ENCODE peak calls at places on chromosome 19, in six cellular contexts. One of them, this sample, is unnamed.

GRCh38 chr19:30563691-30564090 is 191.5 kb downstream of the ZNF536 start:
- DNase-seq in A549: no peak
- DNase-seq in keratinocyte: no peak
- DNase-seq in stomach: no peak
- DNase-seq in lung: no peak
- DNase-seq in endodermal cell: peak; percentile 34
- DNase-seq in this sample: no peak

GRCh38 chr19:29966594-29967249 is 24.7 kb downstream of the URI1 start:
- DNase-seq in endodermal cell: no peak
- DNase-seq in stomach: no peak
- DNase-seq in keratinocyte: no peak
- DNase-seq in lung: no peak
- DNase-seq in A549: no peak
- DNase-seq in this sample: peak; percentile 15

GRCh38 chr19:51139299-51140018 is 2.6 kb upstream of the SIGLEC7 start:
- DNase-seq in lung: no peak
- DNase-seq in stomach: no peak
- DNase-seq in endodermal cell: peak; percentile 10
- DNase-seq in keratinocyte: no peak
- DNase-seq in A549: no peak
- DNase-seq in this sample: no peak

GRCh38 chr19:16419671-16420394 is 51.9 kb downstream of the EPS15L1 start:
- DNase-seq in keratinocyte: no peak
- DNase-seq in lung: no peak
- DNase-seq in stomach: no peak
- DNase-seq in A549: no peak
- DNase-seq in endodermal cell: peak; percentile 64
- DNase-seq in this sample: no peak

GRCh38 chr19:2618611-2619010 is 83.9 kb downstream of the GNG7 start:
- DNase-seq in keratinocyte: no peak
- DNase-seq in A549: no peak
- DNase-seq in stomach: peak; percentile 59
- DNase-seq in endodermal cell: no peak
- DNase-seq in lung: peak; percentile 80
- DNase-seq in this sample: peak; percentile 59

GRCh38 chr19:8105471-8105870 is 43.9 kb downstream of the FBN3 start:
- DNase-seq in stomach: no peak
- DNase-seq in A549: no peak
- DNase-seq in endodermal cell: no peak
- DNase-seq in lung: no peak
- DNase-seq in keratinocyte: no peak
- DNase-seq in this sample: no peak

GRCh38 chr19:29645911-29646310 is 19.4 kb upstream of the PLEKHF1 start:
- DNase-seq in lung: no peak
- DNase-seq in keratinocyte: no peak
- DNase-seq in stomach: peak; percentile 77
- DNase-seq in endodermal cell: no peak
- DNase-seq in A549: no peak
- DNase-seq in this sample: peak; percentile 89

GRCh38 chr19:38195237-38195636 is 28.8 kb downstream of the DPF1 start:
- DNase-seq in endodermal cell: no peak
- DNase-seq in keratinocyte: no peak
- DNase-seq in A549: no peak
- DNase-seq in lung: no peak
- DNase-seq in stomach: no peak
- DNase-seq in this sample: no peak

GRCh38 chr19:50500060-50500752 is 10.8 kb downstream of the JOSD2 start:
- DNase-seq in A549: no peak
- DNase-seq in lung: no peak
- DNase-seq in endodermal cell: peak; percentile 77
- DNase-seq in keratinocyte: no peak
- DNase-seq in stomach: no peak
- DNase-seq in this sample: peak; percentile 96

GRCh38 chr19:14505488-14506239 is 9.7 kb upstream of the GIPC1 start:
- DNase-seq in A549: peak; percentile 68
- DNase-seq in lung: peak; percentile 84
- DNase-seq in stomach: peak; percentile 69
- DNase-seq in endodermal cell: peak; percentile 95
- DNase-seq in keratinocyte: peak; percentile 90
- DNase-seq in this sample: peak; percentile 64

GRCh38 chr19:13861392-13861713 is 15.6 kb upstream of the NANOS3 start:
- DNase-seq in lung: no peak
- DNase-seq in stomach: no peak
- DNase-seq in A549: no peak
- DNase-seq in endodermal cell: no peak
- DNase-seq in keratinocyte: no peak
- DNase-seq in this sample: peak; percentile 27

GRCh38 chr19:15779756-15780476 is 7.5 kb upstream of the OR10H5 start:
- DNase-seq in stomach: peak; percentile 60
- DNase-seq in endodermal cell: no peak
- DNase-seq in A549: no peak
- DNase-seq in lung: peak; percentile 46
- DNase-seq in keratinocyte: no peak
- DNase-seq in this sample: peak; percentile 60

GRCh38 chr19:4278926-4279529 is at the start of gene SHD:
- DNase-seq in A549: no peak
- DNase-seq in endodermal cell: peak; percentile 75
- DNase-seq in lung: no peak
- DNase-seq in stomach: no peak
- DNase-seq in keratinocyte: no peak
- DNase-seq in this sample: no peak

GRCh38 chr19:28577199-28577598 is 635.8 kb downstream of the UQCRFS1 start:
- DNase-seq in stomach: no peak
- DNase-seq in A549: no peak
- DNase-seq in lung: no peak
- DNase-seq in endodermal cell: peak; percentile 16
- DNase-seq in keratinocyte: no peak
- DNase-seq in this sample: no peak

GRCh38 chr19:35787227-35787799 is 11.9 kb downstream of the ARHGAP33 start:
- DNase-seq in keratinocyte: no peak
- DNase-seq in stomach: no peak
- DNase-seq in lung: no peak
- DNase-seq in endodermal cell: no peak
- DNase-seq in A549: no peak
- DNase-seq in this sample: no peak

GRCh38 chr19:54478677-54479266 is 5.7 kb upstream of the CDC42EP5 start:
- DNase-seq in endodermal cell: peak; percentile 83
- DNase-seq in keratinocyte: no peak
- DNase-seq in lung: no peak
- DNase-seq in A549: no peak
- DNase-seq in stomach: no peak
- DNase-seq in this sample: peak; percentile 64

GRCh38 chr19:21603431-21604153 is 98.2 kb downstream of the ZNF429 start:
- DNase-seq in stomach: no peak
- DNase-seq in A549: no peak
- DNase-seq in lung: no peak
- DNase-seq in keratinocyte: no peak
- DNase-seq in endodermal cell: no peak
- DNase-seq in this sample: peak; percentile 15

GRCh38 chr19:39139305-39140194 is 14.0 kb downstream of the PAK4 start:
- DNase-seq in A549: no peak
- DNase-seq in keratinocyte: no peak
- DNase-seq in lung: no peak
- DNase-seq in endodermal cell: peak; percentile 84
- DNase-seq in stomach: no peak
- DNase-seq in this sample: peak; percentile 74

GRCh38 chr19:28737021-28737525 is 475.9 kb downstream of the UQCRFS1 start:
- DNase-seq in keratinocyte: no peak
- DNase-seq in A549: no peak
- DNase-seq in endodermal cell: no peak
- DNase-seq in lung: no peak
- DNase-seq in stomach: no peak
- DNase-seq in this sample: peak; percentile 71

GRCh38 chr19:47019431-47020041 is at the start of gene NPAS1:
- DNase-seq in stomach: no peak
- DNase-seq in endodermal cell: peak; percentile 85
- DNase-seq in keratinocyte: no peak
- DNase-seq in lung: no peak
- DNase-seq in A549: no peak
- DNase-seq in this sample: no peak

GRCh38 chr19:36113895-36114762 is 546 bp downstream of the POLR2I start:
- DNase-seq in keratinocyte: no peak
- DNase-seq in A549: peak; percentile 63
- DNase-seq in lung: peak; percentile 45
- DNase-seq in stomach: peak; percentile 40
- DNase-seq in endodermal cell: peak; percentile 82
- DNase-seq in this sample: peak; percentile 18

GRCh38 chr19:49613374-49613773 is 22.4 kb downstream of the PRR12 start:
- DNase-seq in endodermal cell: no peak
- DNase-seq in keratinocyte: no peak
- DNase-seq in lung: no peak
- DNase-seq in stomach: no peak
- DNase-seq in A549: peak; percentile 68
- DNase-seq in this sample: no peak

GRCh38 chr19:32456406-32456805 is 50.8 kb downstream of the DPY19L3 start:
- DNase-seq in A549: no peak
- DNase-seq in stomach: no peak
- DNase-seq in lung: no peak
- DNase-seq in endodermal cell: no peak
- DNase-seq in keratinocyte: no peak
- DNase-seq in this sample: no peak

GRCh38 chr19:35153701-35154534 is 617 bp upstream of the FXYD5 start:
- DNase-seq in keratinocyte: no peak
- DNase-seq in endodermal cell: peak; percentile 88
- DNase-seq in A549: peak; percentile 95
- DNase-seq in stomach: peak; percentile 58
- DNase-seq in lung: no peak
- DNase-seq in this sample: peak; percentile 55

GRCh38 chr19:3366761-3367571 is 583 bp downstream of the NFIC start:
- DNase-seq in keratinocyte: no peak
- DNase-seq in A549: no peak
- DNase-seq in endodermal cell: peak; percentile 75
- DNase-seq in lung: no peak
- DNase-seq in stomach: no peak
- DNase-seq in this sample: peak; percentile 52

GRCh38 chr19:1177322-1178114 is 3.5 kb upstream of the SBNO2 start:
- DNase-seq in A549: peak; percentile 70
- DNase-seq in lung: no peak
- DNase-seq in endodermal cell: peak; percentile 54
- DNase-seq in stomach: no peak
- DNase-seq in keratinocyte: peak; percentile 95
- DNase-seq in this sample: no peak
- TF ChIP-seq CTCF in A549: no peak
- TF ChIP-seq CTCF in lung: no peak
- TF ChIP-seq CTCF in endodermal cell: no peak
- TF ChIP-seq CTCF in stomach: no peak
- TF ChIP-seq CTCF in keratinocyte: peak; percentile 48
- TF ChIP-seq CTCF in this sample: peak; percentile 37

DNA sequence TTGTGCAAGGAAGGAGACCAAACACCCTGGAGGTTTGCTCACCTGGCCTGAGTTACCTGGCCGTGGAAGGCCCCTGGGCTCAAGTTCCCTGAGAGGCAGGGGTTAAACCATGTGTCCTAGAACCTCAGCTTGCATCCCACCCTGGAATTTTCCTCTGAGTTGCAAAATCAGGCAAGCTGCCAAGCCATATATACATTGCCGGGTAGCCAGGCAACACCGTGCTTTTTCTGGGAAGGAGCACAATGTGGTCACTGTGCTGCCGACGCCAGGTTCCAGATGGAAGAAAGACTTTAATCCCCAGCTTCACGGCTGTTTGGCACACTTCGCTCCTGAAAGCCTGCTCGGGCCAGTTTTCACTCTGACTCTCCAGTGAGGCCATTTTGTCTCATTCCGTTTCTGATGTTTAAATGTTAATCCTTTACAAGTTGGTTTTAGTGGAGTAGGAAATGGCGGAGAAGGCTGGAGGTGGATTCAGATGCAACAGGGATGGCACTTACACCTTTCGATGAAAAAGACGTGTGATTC is 60.1 kb upstream of the PEG3 start:
- DNase-seq in stomach: no peak
- DNase-seq in lung: no peak
- DNase-seq in endodermal cell: no peak
- DNase-seq in A549: no peak
- DNase-seq in keratinocyte: no peak
- DNase-seq in this sample: peak; percentile 4
- H3K9me3 ChIP-seq in stomach: peaks cover 46% of the 10 kb centered on the region
- H3K9me3 ChIP-seq in lung: no peaks in the 10 kb centered on the region
- H3K9me3 ChIP-seq in endodermal cell: peaks cover 70% of the 10 kb centered on the region
- H3K9me3 ChIP-seq in A549: peaks cover 40% of the 10 kb centered on the region
- H3K9me3 ChIP-seq in keratinocyte: peaks cover 3% of the 10 kb centered on the region
- H3K9me3 ChIP-seq in this sample: no peaks in the 10 kb centered on the region

DNA sequence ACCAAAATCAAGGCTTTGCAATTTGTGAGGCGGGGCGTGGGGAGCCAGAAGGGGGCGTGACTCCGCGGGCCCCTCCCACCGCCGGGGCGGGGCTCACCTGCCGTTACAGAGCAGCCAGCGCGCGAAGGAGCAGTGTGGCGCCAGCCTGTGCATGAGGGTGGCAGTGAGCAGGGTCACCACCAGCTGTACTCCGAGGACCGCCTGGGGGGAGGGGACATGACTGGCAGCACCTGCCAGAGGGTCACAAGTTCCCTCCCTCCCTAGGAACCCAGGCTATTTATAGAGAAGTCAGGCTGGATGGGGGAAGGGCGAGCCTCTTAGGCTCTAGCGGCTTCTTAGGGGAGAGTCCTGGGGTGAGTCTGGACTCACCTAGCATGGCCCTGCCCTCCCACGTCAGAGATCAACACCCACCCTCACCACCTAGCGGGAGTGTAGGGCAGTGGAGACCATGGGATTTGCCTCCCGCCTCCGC is 3.6 kb downstream of the TMEM161A start:
- DNase-seq in keratinocyte: no peak
- DNase-seq in lung: no peak
- DNase-seq in A549: no peak
- DNase-seq in stomach: peak; percentile 55
- DNase-seq in endodermal cell: peak; percentile 89
- DNase-seq in this sample: no peak
- TF ChIP-seq CTCF in keratinocyte: no peak
- TF ChIP-seq CTCF in lung: no peak
- TF ChIP-seq CTCF in A549: no peak
- TF ChIP-seq CTCF in stomach: no peak
- TF ChIP-seq CTCF in endodermal cell: peak; percentile 49
- TF ChIP-seq CTCF in this sample: peak; percentile 2

DNA sequence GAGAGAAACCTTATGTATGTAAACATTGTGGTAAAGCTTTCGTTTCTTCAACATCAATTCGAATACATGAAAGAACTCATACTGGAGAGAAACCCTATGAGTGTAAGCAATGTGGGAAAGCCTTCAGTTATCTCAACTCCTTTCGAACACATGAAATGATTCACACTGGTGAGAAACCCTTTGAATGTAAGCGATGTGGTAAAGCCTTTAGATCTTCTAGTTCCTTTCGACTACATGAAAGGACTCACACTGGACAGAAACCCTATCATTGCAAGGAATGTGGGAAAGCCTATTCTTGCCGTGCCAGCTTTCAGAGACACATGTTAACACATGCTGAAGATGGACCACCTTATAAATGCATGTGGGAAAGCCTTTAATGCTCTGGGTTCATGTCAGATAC is 24.7 kb downstream of the ZNF136 start:
- DNase-seq in lung: no peak
- DNase-seq in stomach: no peak
- DNase-seq in keratinocyte: no peak
- DNase-seq in endodermal cell: no peak
- DNase-seq in A549: no peak
- DNase-seq in this sample: no peak
- H3K9me3 ChIP-seq in lung: peaks cover 20% of the 10 kb centered on the region
- H3K9me3 ChIP-seq in stomach: peaks cover 99% of the 10 kb centered on the region
- H3K9me3 ChIP-seq in keratinocyte: peaks cover 36% of the 10 kb centered on the region
- H3K9me3 ChIP-seq in endodermal cell: peaks cover 94% of the 10 kb centered on the region
- H3K9me3 ChIP-seq in A549: peaks cover 54% of the 10 kb centered on the region
- H3K9me3 ChIP-seq in this sample: peaks cover 3% of the 10 kb centered on the region

This sample was measured in cardiac muscle cell.